ENCODE peak calls at places on chromosomes 11 and 22, in ten cellular contexts. O, S, I, R, G, P, E, U, K and V are unnamed samples.

GRCh38 chr22:27124336-27125023 is 467.1 kb downstream of the MIAT start:
- DNase-seq in O (no peak), S (no peak), I (no peak), R (no peak), G (peak), P (no peak), E (peak), U (no peak), K (peak), V (no peak)

GRCh38 chr11:19242184-19242932 is 1.6 kb upstream of the E2F8 start:
- DNase-seq in O (peak), S (no peak), I (no peak), R (peak), G (peak), P (peak), E (peak), U (no peak), K (no peak), V (peak)

GRCh38 chr11:35688023-35688422 is 25.4 kb downstream of the TRIM44 start:
- DNase-seq in O (peak), S (no peak), I (no peak), R (no peak), G (no peak), P (no peak), E (peak), U (no peak), K (no peak), V (no peak)

GRCh38 chr11:128828350-128828749 is 38.7 kb downstream of the KCNJ1 start:
- DNase-seq in O (no peak), S (no peak), I (no peak), R (no peak), G (no peak), P (no peak), E (peak), U (no peak), K (no peak), V (no peak)

GRCh38 chr22:49394116-49394785 is 433.4 kb downstream of the BRD1 start:
- DNase-seq in O (no peak), S (no peak), I (no peak), R (no peak), G (no peak), P (no peak), E (no peak), U (no peak), K (no peak), V (peak)

GRCh38 chr22:50343541-50343935 is 411 bp downstream of the PPP6R2 start:
- DNase-seq in O (no peak), S (no peak), I (no peak), R (no peak), G (no peak), P (no peak), E (no peak), U (no peak), K (no peak), V (no peak)

GRCh38 chr22:20794132-20794990 is 20.4 kb downstream of the SERPIND1 start:
- DNase-seq in O (no peak), S (no peak), I (no peak), R (no peak), G (no peak), P (no peak), E (no peak), U (no peak), K (no peak), V (no peak)

GRCh38 chr11:31827458-31828206 is 16.5 kb upstream of the PAX6 start:
- DNase-seq in O (no peak), S (no peak), I (no peak), R (no peak), G (no peak), P (peak), E (no peak), U (no peak), K (no peak), V (no peak)

GRCh38 chr11:72005347-72006260 is 6.9 kb downstream of the IL18BP start:
- DNase-seq in O (no peak), S (no peak), I (no peak), R (no peak), G (no peak), P (no peak), E (no peak), U (no peak), K (no peak), V (no peak)

GRCh38 chr11:61985863-61986262 is 18.4 kb upstream of the FTH1 start:
- DNase-seq in O (peak), S (no peak), I (no peak), R (no peak), G (no peak), P (no peak), E (no peak), U (no peak), K (no peak), V (no peak)

GRCh38 chr22:26210390-26210789 is 41.1 kb downstream of the SEZ6L start:
- DNase-seq in O (no peak), S (no peak), I (no peak), R (no peak), G (no peak), P (no peak), E (no peak), U (no peak), K (no peak), V (no peak)

GRCh38 chr11:119934267-119934666 is 203.6 kb downstream of the TRIM29 start:
- DNase-seq in O (no peak), S (no peak), I (no peak), R (no peak), G (no peak), P (no peak), E (no peak), U (no peak), K (no peak), V (no peak)

GRCh38 chr11:108069947-108070346 is 51.4 kb upstream of the ACAT1 start:
- DNase-seq in O (no peak), S (peak), I (no peak), R (no peak), G (no peak), P (peak), E (peak), U (no peak), K (no peak), V (no peak)

GRCh38 chr22:39135092-39135896 is 17.2 kb downstream of the CBX7 start:
- DNase-seq in O (peak), S (peak), I (peak), R (peak), G (no peak), P (peak), E (peak), U (no peak), K (peak), V (peak)

GRCh38 chr11:70074701-70075100 is 3.4 kb upstream of the ANO1 start:
- DNase-seq in O (no peak), S (no peak), I (no peak), R (no peak), G (no peak), P (no peak), E (no peak), U (no peak), K (no peak), V (no peak)